ENCODE peak calls at places on chromosomes 4 and X, in five cellular contexts. U is fibroblast of lung, T is left ventricle myocardium inferior, A is testis, O is dorsolateral prefrontal cortex. F is an unnamed sample.

GRCh38 chr4:114694770-114695169 is 96.2 kb downstream of the UGT8 start:
- DNase-seq in O (no peak), U (peak; percentile 23), A (no peak), T (no peak), F (peak; percentile 7)

GRCh38 chr4:118888666-118889312 is at the start of gene SYNPO2:
- DNase-seq in O (peak; percentile 73), U (peak; percentile 91), A (peak; percentile 95), T (peak; percentile 86), F (peak; percentile 55)

GRCh38 chr4:85107553-85107952 is 141.1 kb upstream of the WDFY3 start:
- DNase-seq in A (no peak), O (no peak), T (no peak), U (peak; percentile 70), F (no peak)

GRCh38 chr4:139556735-139557505 is 901 bp upstream of the SETD7 start:
- DNase-seq in T (peak; percentile 50), U (peak; percentile 45), O (peak; percentile 69), A (peak; percentile 79), F (peak; percentile 37)

GRCh38 chr4:73918058-73918457 is 48.9 kb downstream of the CXCL1 start:
- DNase-seq in T (no peak), U (no peak), O (no peak), A (no peak), F (no peak)

GRCh38 chr4:178306565-178306964 is 864.3 kb upstream of the AGA start:
- DNase-seq in U (peak; percentile 52), A (no peak), T (no peak), O (no peak), F (no peak)

GRCh38 chr4:87620491-87620890 is 12.2 kb downstream of the DSPP start:
- DNase-seq in A (no peak), O (no peak), U (no peak), T (no peak), F (no peak)

GRCh38 chr4:21543514-21543913 is 405.1 kb downstream of the KCNIP4 start:
- DNase-seq in U (no peak), O (no peak), T (no peak), A (no peak), F (no peak)

GRCh38 chr4:87465739-87466366 is 43.5 kb downstream of the NUDT9 start:
- DNase-seq in U (peak; percentile 48), A (no peak), O (no peak), T (no peak), F (peak; percentile 20)

GRCh38 chrX:672931-673330 is 42.3 kb downstream of the SHOX start:
- DNase-seq in T (no peak), U (no peak), A (no peak), O (no peak), F (no peak)

GRCh38 chrX:17817242-17817641 is 43.9 kb downstream of the RAI2 start:
- DNase-seq in U (no peak), A (peak; percentile 22), O (no peak), T (no peak), F (no peak)

GRCh38 chr4:7902826-7903225 is 36.8 kb downstream of the AFAP1 start:
- DNase-seq in U (peak; percentile 58), O (no peak), A (no peak), T (no peak), F (no peak)

GRCh38 chrX:137549846-137550534 is 15.9 kb upstream of the ZIC3 start:
- DNase-seq in A (no peak), T (no peak), O (no peak), U (no peak), F (no peak)

GRCh38 chr4:119666653-119667091 is 38.1 kb upstream of the PDE5A start:
- DNase-seq in O (no peak), T (no peak), A (no peak), U (no peak), F (no peak)

GRCh38 chr4:16322183-16322582 is 95.9 kb upstream of the TAPT1 start:
- DNase-seq in O (no peak), U (no peak), T (no peak), A (no peak), F (no peak)

GRCh38 chr4:67886281-67886680 is 2.5 kb upstream of the TMPRSS11D start:
- DNase-seq in T (no peak), A (no peak), U (peak; percentile 64), O (no peak), F (no peak)
- H3K27ac ChIP-seq in T (no peak overlapping the region), A (no peak overlapping the region), U (peak overlapping the region; percentile 88), O (no peak overlapping the region), F (no peak overlapping the region)

DNA sequence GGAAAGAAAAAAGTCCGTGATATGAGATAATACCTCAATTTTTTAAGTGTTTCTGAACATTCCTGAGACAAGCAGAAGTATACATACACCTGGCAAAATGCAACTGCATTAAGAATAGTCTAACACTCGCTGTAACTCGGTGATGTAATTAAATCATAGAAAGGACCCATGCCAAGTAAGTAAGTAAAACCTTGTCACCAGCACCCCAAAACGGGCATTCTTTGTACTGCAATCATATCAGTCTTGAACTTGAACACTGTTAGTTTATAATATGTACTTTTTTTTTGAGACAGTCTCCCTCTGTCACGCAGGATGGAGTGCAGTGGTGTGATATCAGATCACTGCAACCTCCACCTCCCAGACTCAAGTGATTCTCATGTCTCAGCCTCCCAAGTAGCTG is 47.4 kb downstream of the SMIM14 start:
- DNase-seq in A (peak; percentile 23), U (no peak), T (no peak), O (no peak), F (peak; percentile 65)
- TF ChIP-seq CTCF in A (no peak), U (no peak), T (no peak), O (no peak), F (peak; percentile 32)

GRCh38 chr4:30941641-30942040 is 221.5 kb downstream of the PCDH7 start:
- DNase-seq in A (no peak), O (no peak), T (no peak), U (no peak), F (no peak)
- H3K27ac ChIP-seq in A (no peak overlapping the region), O (no peak overlapping the region), T (no peak overlapping the region), U (no peak overlapping the region), F (no peak overlapping the region)

GRCh38 chrX:67724359-67725110 is 180.7 kb downstream of the AR start:
- DNase-seq in A (no peak), O (no peak), U (peak; percentile 10), T (no peak), F (no peak)
- TF ChIP-seq CTCF in A (no peak), O (no peak), U (peak; percentile 23), T (peak; percentile 42), F (no peak)

GRCh38 chr4:48065587-48066052 is 49.0 kb downstream of the NIPAL1 start:
- DNase-seq in O (no peak), T (no peak), A (no peak), U (no peak), F (no peak)
- H3K27ac ChIP-seq in O (no peak overlapping the region), T (no peak overlapping the region), A (no peak overlapping the region), U (no peak overlapping the region), F (no peak overlapping the region)

GRCh38 chrX:26670521-26670920 is 454.6 kb downstream of the MAGEB5 start:
- DNase-seq in A (no peak), O (no peak), T (no peak), U (no peak), F (no peak)

DNA sequence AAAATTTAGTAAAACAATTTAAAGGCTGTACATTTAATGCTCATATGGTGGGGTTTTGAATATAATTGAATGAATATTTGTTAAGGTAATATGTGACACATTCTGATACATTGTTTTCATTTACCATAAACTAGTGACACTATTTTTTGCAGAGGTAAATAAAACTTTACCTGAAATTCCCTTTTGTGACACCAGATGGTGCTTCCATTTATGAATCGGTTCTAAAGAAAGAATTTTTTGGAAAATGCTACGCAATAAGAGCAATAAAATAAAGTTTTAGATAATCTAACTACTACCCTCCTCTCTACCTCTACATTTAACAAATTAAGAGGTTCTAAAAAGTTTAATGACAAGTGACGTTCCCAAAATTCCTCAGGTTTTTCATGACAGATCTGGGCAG is 448.9 kb downstream of the MAGEB5 start:
- DNase-seq in A (no peak), U (no peak), O (no peak), T (no peak), F (no peak)
- TF ChIP-seq CTCF in A (no peak), U (no peak), O (no peak), T (no peak), F (no peak)

GRCh38 chrX:71623105-71623450 is 4.8 kb upstream of the CXCR3 start:
- DNase-seq in A (no peak), T (no peak), O (no peak), U (no peak), F (no peak)
- H3K27ac ChIP-seq in A (peak overlapping the region; percentile 11), T (peak overlapping the region; percentile 81), O (no peak overlapping the region), U (peak overlapping the region; percentile 10), F (peak overlapping the region; percentile 48)

DNA sequence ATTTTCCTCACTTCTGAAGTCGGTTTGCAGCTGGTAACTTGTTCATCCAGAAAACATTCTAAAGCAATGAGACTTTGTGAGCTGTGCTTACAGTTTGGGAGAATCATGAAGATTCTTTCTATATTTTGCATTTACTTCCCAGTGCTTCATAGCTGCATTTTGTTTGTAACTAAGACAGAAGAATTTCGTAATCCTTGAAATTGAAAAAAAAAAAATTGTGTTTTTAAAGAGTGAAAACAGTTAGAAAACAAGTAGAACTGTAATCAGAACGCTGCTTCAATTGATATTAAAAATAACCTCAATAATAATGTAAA is 392.4 kb downstream of the UNC5C start:
- DNase-seq in A (no peak), T (no peak), O (no peak), U (no peak), F (no peak)
- TF ChIP-seq CTCF in A (no peak), T (no peak), O (peak; percentile 7), U (no peak), F (peak; percentile 28)

F was measured in RWPE1.